ENCODE peak calls at places on chromosome 6, in six cellular contexts. H is WERI-Rb-1, Q is gastrocnemius medialis, W is astrocyte of the spinal cord, F is adrenal gland, M is MM.1S. N is an unnamed sample.

GRCh38 chr6:118859517-118860064 is 34.4 kb upstream of the ASF1A start:
- DNase-seq in M (no peak), F (no peak), H (no peak), Q (no peak), W (no peak), N (no peak)

GRCh38 chr6:8831366-8832152 is 396.2 kb upstream of the SLC35B3 start:
- DNase-seq in H (no peak), M (no peak), F (no peak), W (no peak), Q (no peak), N (peak)

GRCh38 chr6:62285612-62286469 is at the start of gene KHDRBS2:
- DNase-seq in H (peak), Q (peak), W (no peak), M (peak), F (peak), N (no peak)

GRCh38 chr6:3918474-3918873 is 69.3 kb downstream of the FAM50B start:
- DNase-seq in H (no peak), Q (no peak), M (no peak), W (no peak), F (no peak), N (no peak)

GRCh38 chr6:31285982-31286381 is 14.1 kb upstream of the HLA-C start:
- DNase-seq in H (no peak), M (no peak), F (no peak), W (no peak), Q (no peak), N (no peak)

GRCh38 chr6:136037246-136037884 is 185.9 kb downstream of the PDE7B start:
- DNase-seq in W (no peak), F (no peak), M (no peak), H (no peak), Q (no peak), N (peak)

GRCh38 chr6:16473184-16473907 is 235.0 kb downstream of the GMPR start:
- DNase-seq in M (peak), Q (no peak), W (no peak), F (no peak), H (no peak), N (no peak)

GRCh38 chr6:137051790-137052472 is 7.2 kb upstream of the IL20RA start:
- DNase-seq in H (peak), M (peak), W (no peak), Q (no peak), F (peak), N (no peak)

GRCh38 chr6:6221829-6222535 is 98.5 kb downstream of the F13A1 start:
- DNase-seq in H (peak), F (no peak), M (no peak), Q (no peak), W (no peak), N (no peak)

GRCh38 chr6:30685157-30685976 is 1.1 kb downstream of the PPP1R18 start:
- DNase-seq in W (peak), F (no peak), Q (no peak), M (peak), H (no peak), N (no peak)

GRCh38 chr6:137387365-137387764 is 106.8 kb downstream of the OLIG3 start:
- DNase-seq in H (no peak), F (no peak), M (no peak), W (no peak), Q (no peak), N (no peak)

GRCh38 chr6:52364480-52365166 is 2.7 kb downstream of the PAQR8 start:
- DNase-seq in W (no peak), F (no peak), Q (no peak), M (no peak), H (no peak), N (no peak)

GRCh38 chr6:114364295-114364694 is 21.5 kb upstream of the HS3ST5 start:
- DNase-seq in W (peak), H (no peak), Q (no peak), F (no peak), M (no peak), N (no peak)

GRCh38 chr6:46610862-46611553 is 41.6 kb downstream of the CYP39A1 start:
- DNase-seq in H (peak), Q (no peak), M (no peak), W (no peak), F (no peak), N (no peak)

GRCh38 chr6:10175330-10175729 is 239.5 kb downstream of the TFAP2A start:
- DNase-seq in H (no peak), W (no peak), Q (no peak), M (no peak), F (no peak), N (no peak)

GRCh38 chr6:24692851-24693592 is 25.9 kb downstream of the C6orf62 start:
- DNase-seq in W (no peak), Q (no peak), F (no peak), H (no peak), M (no peak), N (no peak)

GRCh38 chr6:4466769-4467480 is 309.3 kb upstream of the CDYL start:
- DNase-seq in Q (no peak), M (no peak), W (no peak), H (no peak), F (no peak), N (no peak)

DNA sequence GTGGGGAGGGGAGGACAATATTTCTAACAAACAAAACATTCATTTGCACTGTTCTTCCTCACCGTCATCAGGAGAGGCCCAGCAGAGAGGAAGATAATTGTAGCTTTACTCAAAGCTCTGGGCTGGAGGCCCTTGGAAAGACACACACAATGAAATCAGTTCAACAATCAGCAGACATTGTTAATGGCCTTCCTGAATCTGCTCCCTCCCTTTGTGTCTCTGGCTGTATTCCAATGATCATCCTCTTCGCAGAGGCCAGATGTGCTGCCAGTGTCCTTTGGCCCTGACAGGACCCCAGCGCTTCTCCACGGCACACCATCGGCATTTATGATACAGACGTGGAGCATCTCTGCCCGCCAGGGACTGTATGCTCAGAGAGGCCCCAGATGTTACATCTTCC is 44.6 kb upstream of the LRFN2 start:
- DNase-seq in Q (no peak), F (no peak), W (no peak), H (no peak), M (no peak), N (no peak)
- TF ChIP-seq CTCF in Q (no peak), F (no peak), W (no peak), H (no peak), M (no peak), N (no peak)

DNA sequence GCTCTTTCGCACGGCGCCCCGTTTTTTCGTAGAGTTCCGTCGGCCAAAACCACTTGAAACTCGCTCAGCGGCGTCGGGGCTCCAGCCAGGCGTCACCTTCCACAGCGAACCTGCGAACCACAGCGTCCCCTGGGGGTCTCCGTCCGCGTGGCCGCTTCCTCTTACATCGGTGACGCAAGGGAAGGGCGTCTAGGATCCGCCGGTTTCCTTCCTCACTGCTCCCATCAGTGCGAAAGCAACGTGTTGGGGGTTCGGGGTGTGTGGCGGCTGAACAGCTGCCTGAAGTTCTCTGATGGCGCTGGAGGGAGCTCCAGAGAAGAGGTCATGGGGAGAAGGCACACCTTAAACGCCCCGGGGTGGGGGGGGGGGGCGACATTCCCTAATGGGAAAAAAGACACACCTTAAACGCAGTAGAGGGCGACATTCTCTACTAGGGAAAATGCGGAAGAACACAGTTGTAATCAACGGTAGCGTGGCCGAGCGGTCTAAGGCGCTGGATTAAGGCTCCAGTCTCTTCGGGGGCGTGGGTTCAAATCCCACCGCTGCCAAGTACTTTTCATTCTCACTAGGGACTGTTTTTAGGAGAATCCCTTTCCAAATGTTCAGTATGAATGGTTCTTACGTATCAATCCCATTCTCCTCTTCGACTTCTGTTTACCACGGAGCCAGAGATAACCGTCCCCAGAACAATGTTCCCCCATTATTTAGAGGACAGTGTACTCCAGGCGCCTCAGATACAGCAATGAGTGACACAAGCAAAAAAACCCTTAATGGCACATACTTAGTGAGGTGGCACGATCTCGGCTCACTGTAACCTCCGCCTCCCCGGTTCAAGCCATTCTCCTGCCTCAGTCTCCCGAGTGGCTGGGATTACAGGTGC is 16.3 kb downstream of the ZNF311 start:
- DNase-seq in Q (no peak), W (peak), M (no peak), H (no peak), F (no peak), N (peak)
- H3K4me3 ChIP-seq in Q (no peak), W (peak), M (no peak), H (no peak), F (no peak), N (peak)

DNA sequence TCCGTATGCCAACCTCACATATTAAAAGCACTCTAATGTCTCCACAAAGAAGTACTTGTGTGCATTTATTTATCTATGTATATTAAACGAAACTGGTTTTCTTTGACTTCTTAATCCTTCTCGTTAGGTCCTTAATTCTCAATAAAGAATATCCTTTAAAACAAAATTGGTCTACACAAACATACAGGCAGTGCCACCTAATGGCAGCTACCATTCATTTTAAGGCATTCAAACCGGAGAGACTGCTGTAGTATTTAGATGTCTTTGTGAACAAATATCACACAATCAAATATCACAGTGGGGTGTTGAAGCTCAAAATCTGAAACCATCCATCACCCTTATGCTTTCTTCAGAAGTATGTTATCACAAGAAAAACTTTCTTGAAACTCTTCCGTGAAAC is 96.6 kb upstream of the IRAK1BP1 start:
- DNase-seq in Q (no peak), W (no peak), M (no peak), F (no peak), H (no peak), N (no peak)
- TF ChIP-seq CTCF in Q (no peak), W (no peak), M (peak), F (no peak), H (no peak), N (no peak)

GRCh38 chr6:75800133-75800532 is 51.1 kb downstream of the MYO6 start:
- DNase-seq in F (no peak), Q (no peak), M (no peak), W (no peak), H (no peak), N (no peak)

GRCh38 chr6:75794351-75794846 is 45.4 kb downstream of the MYO6 start:
- DNase-seq in Q (no peak), H (no peak), F (no peak), M (no peak), W (no peak), N (no peak)

GRCh38 chr6:75796723-75797122 is 47.7 kb downstream of the MYO6 start:
- DNase-seq in H (no peak), W (no peak), F (no peak), Q (no peak), M (no peak), N (no peak)

GRCh38 chr6:75791881-75792280 is 42.8 kb downstream of the MYO6 start:
- DNase-seq in F (no peak), Q (no peak), W (peak), H (no peak), M (no peak), N (peak)

DNA sequence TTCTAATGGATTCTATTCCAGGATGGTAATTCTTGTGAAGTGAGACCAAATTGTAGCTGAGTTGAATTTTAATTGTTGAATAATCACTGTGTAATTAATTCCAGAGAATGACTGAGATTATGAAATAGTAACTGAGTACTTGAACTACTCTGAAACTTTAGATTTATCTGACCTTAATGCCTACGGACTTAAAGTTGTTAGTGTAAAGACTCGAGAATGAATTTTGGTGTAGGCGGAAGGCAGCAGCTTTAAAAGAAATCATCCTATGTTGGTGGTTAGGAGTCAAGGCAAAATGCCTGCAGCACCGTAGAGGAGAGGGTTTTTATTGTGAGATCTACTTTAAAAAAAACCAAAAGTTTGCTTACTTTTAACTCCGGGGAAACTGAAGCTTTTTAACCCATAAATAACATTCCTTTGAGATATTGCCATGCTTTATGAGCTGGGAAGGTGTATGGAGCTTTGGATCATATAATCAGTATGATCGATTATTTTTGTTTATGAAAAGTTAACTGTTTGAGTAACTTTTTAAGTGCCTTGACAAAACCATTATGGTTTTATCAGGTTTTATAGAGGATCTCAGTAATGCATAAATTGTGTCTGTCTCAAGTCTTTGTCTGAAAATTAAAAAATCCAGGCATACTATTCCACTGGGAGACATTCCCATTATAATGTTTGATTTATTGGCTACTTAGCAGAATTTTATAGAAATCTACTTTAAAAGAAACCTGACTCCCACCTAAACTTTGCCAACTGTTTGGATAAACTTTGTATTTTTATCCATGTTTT is 46.1 kb downstream of the MYO6 start:
- DNase-seq in W (no peak), Q (no peak), F (no peak), H (no peak), M (no peak), N (no peak)
- H3K4me3 ChIP-seq in W (no peak), Q (no peak), F (no peak), H (no peak), M (no peak), N (no peak)

GRCh38 chr6:166774770-166775169 is 147.7 kb upstream of the RPS6KA2 start:
- DNase-seq in Q (no peak), H (no peak), W (no peak), M (no peak), F (no peak), N (no peak)
- TF ChIP-seq CTCF in Q (no peak), H (no peak), W (no peak), M (no peak), F (no peak), N (no peak)

DNA sequence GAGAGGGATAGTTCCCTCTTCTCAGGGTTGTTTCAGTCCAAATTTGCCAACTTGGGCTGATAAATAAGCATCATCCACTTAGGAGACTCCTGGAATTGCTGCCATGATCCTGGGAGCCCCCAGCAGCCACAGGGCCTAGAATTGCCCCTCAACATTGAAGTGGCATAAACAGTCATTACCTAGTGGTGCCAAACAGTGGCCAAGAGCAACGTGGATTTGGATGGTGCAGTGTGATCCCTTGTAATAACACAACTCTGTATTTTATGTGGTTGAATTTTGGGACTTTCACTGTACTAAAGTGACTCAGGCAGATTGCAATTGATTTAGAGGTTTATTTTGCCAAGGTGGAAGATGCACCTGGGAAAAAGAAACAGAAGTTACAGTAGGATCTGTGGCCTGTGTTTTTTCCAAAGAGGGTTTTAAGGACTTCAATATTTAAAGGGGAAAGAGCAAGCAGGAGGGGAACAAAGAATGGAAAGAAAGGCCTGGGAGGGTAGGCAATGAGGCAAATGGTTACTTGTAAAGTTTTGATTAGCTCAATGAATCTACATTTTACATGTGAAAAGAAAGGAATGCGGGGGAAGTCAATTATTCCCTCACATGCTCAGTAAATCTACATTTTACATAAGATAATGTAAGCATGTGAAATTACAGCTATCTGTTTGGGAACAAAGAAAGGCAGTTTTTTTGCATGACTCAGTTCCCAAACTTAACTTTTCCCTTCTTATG is 168.0 kb upstream of the NOX3 start:
- DNase-seq in F (no peak), M (no peak), Q (no peak), W (no peak), H (no peak), N (no peak)
- H3K4me3 ChIP-seq in F (no peak), M (no peak), Q (no peak), W (no peak), H (no peak), N (no peak)

GRCh38 chr6:110646419-110646698 is 168.9 kb downstream of the CDK19 start:
- DNase-seq in Q (no peak), F (no peak), M (no peak), H (no peak), W (no peak), N (no peak)
- TF ChIP-seq CTCF in Q (no peak), F (no peak), M (no peak), H (no peak), W (no peak), N (no peak)

DNA sequence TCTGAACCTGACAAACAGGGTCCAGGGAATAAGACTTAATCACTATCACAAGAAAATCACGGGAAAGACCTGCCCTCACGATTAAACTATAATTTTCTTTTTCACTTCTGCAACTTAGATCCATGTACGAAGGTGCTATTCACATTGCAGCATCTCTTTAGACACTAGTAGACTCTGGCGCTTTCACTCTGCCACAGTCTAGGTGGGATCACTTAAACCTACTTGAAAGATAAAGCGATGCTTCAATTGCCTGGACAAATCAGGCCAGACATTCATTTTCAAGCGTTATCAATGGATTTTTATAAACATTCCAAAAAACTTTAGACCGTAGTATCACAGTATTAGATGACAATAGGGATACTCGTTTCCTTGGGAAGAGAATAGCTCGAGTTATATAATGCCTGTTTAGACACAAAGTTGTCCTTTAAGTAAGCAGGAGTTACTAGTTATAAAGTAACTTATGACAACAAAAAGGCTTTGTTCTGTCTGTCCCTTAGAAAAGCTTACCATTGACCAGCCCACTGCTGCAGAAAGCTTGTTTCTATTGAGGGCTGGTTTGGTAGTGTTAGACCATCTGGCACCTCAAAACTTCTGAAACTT is 367.3 kb downstream of the UTRN start:
- DNase-seq in M (no peak), W (no peak), Q (no peak), H (no peak), F (no peak), N (no peak)
- H3K4me3 ChIP-seq in M (no peak), W (no peak), Q (no peak), H (no peak), F (no peak), N (no peak)

DNA sequence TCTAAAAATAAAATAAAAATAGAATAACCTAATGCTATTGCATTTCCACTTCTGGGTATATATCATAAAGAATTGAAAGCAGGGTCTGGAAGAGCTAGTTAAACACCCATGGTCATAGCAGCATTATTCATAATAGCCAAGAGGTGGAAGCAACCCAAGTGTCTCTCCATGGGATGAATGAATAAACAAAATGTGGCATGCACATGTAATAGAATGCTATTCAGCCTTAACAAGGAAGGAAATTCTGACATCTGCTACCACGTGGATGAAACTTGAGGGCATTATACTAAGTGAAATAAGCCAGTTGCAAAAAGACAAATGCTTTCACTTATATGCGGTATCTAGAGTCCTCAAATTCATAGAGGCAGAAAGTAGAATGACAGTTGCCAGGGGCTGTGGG is 130.8 kb downstream of the TIAM2 start:
- DNase-seq in M (no peak), F (no peak), Q (no peak), H (no peak), W (peak), N (peak)
- TF ChIP-seq CTCF in M (no peak), F (no peak), Q (no peak), H (no peak), W (no peak), N (peak)